ENCODE peak calls at places on chromosomes 3 and 15, in four cellular contexts. R, B, L and G are unnamed samples.

GRCh38 chr15:78565951-78566774 is 843 bp downstream of the CHRNA5 start:
- DNase-seq in R (no peak), B (no peak), L (peak; percentile 66), G (peak; percentile 73)

GRCh38 chr15:62075595-62076279 is 9.0 kb downstream of the C2CD4A start:
- DNase-seq in R (no peak), B (no peak), L (no peak), G (no peak)

GRCh38 chr3:72903004-72903403 is 15.2 kb downstream of the GXYLT2 start:
- DNase-seq in R (no peak), B (no peak), L (no peak), G (peak; percentile 67)

GRCh38 chr3:143957447-143957846 is 14.2 kb upstream of the DIPK2A start:
- DNase-seq in R (no peak), B (no peak), L (no peak), G (no peak)

GRCh38 chr3:98705212-98705611 is 57.9 kb upstream of the ST3GAL6 start:
- DNase-seq in R (no peak), B (no peak), L (no peak), G (no peak)

GRCh38 chr3:36944641-36945270 is at the start of gene TRANK1:
- DNase-seq in R (peak; percentile 77), B (peak; percentile 55), L (peak; percentile 61), G (no peak)

GRCh38 chr15:67927501-67928156 is 87.8 kb upstream of the RNU6-1 start:
- DNase-seq in R (no peak), B (no peak), L (peak; percentile 72), G (no peak)

GRCh38 chr15:51649659-51650521 is 27.3 kb upstream of the DMXL2 start:
- DNase-seq in R (no peak), B (peak; percentile 8), L (peak; percentile 56), G (peak; percentile 86)

GRCh38 chr3:58356054-58356453 is 23.4 kb downstream of the PXK start:
- DNase-seq in R (no peak), B (no peak), L (no peak), G (no peak)

GRCh38 chr3:184679056-184679502 is 32.8 kb downstream of the MAGEF1 start:
- DNase-seq in R (no peak), B (no peak), L (no peak), G (no peak)

GRCh38 chr3:151581046-151581445 is 120.2 kb upstream of the IGSF10 start:
- DNase-seq in R (no peak), B (no peak), L (no peak), G (no peak)

GRCh38 chr3:142216321-142216720 is 9.1 kb downstream of the GK5 start:
- DNase-seq in R (no peak), B (no peak), L (no peak), G (no peak)

GRCh38 chr15:99703603-99704443 is 29.4 kb downstream of the LYSMD4 start:
- DNase-seq in R (no peak), B (no peak), L (no peak), G (peak; percentile 94)

GRCh38 chr3:127034195-127034989 is 51.5 kb downstream of the PLXNA1 start:
- DNase-seq in R (no peak), B (no peak), L (no peak), G (no peak)

GRCh38 chr3:58628823-58629562 is 37.6 kb downstream of the FAM3D start:
- DNase-seq in R (no peak), B (no peak), L (no peak), G (no peak)

GRCh38 chr3:171129827-171130226 is 103.3 kb upstream of the SLC2A2 start:
- DNase-seq in R (no peak), B (no peak), L (no peak), G (no peak)

GRCh38 chr3:73827204-73827603 is 202.5 kb upstream of the PDZRN3 start:
- DNase-seq in R (no peak), B (no peak), L (no peak), G (no peak)

GRCh38 chr15:30038667-30039523 is 43.9 kb upstream of the GOLGA8J start:
- DNase-seq in R (no peak), B (no peak), L (no peak), G (no peak)

GRCh38 chr3:127688416-127689265 is 15.9 kb downstream of the ABTB1 start:
- DNase-seq in R (no peak), B (no peak), L (peak; percentile 74), G (no peak)

GRCh38 chr15:41865490-41866055 is 26.9 kb downstream of the PLA2G4B start:
- DNase-seq in R (no peak), B (no peak), L (no peak), G (no peak)

GRCh38 chr15:43370310-43370974 is 401 bp downstream of the ZSCAN29 start:
- DNase-seq in R (no peak), B (no peak), L (peak; percentile 76), G (peak; percentile 54)

GRCh38 chr15:81643773-81644172 is 269.8 kb upstream of the TMC3 start:
- DNase-seq in R (no peak), B (no peak), L (no peak), G (no peak)

GRCh38 chr15:96789999-96790398 is 459.5 kb downstream of the NR2F2 start:
- DNase-seq in R (no peak), B (no peak), L (peak; percentile 26), G (no peak)